ENCODE peak calls at places on chromosomes 7 and 10, in eight cellular contexts. X, O, Q, V, E, D, N and W are unnamed samples.

GRCh38 chr10:44689368-44689767 is 221.8 kb upstream of the TMEM72 start:
- DNase-seq in X (no peak), O (no peak), Q (no peak), V (no peak), E (no peak), D (peak), N (no peak), W (no peak)

GRCh38 chr7:134660961-134661376 is 14.3 kb downstream of the BPGM start:
- DNase-seq in X (no peak), O (no peak), Q (no peak), V (no peak), E (no peak), D (peak), N (no peak), W (no peak)

GRCh38 chr7:155706376-155706775 is 61.9 kb downstream of the RBM33 start:
- DNase-seq in X (no peak), O (no peak), Q (no peak), V (no peak), E (no peak), D (no peak), N (no peak), W (no peak)

GRCh38 chr10:89392974-89393373 is 551 bp downstream of the IFIT1 start:
- DNase-seq in X (no peak), O (peak), Q (no peak), V (no peak), E (no peak), D (peak), N (peak), W (no peak)

GRCh38 chr7:106421181-106421762 is 136.5 kb upstream of the NAMPT start:
- DNase-seq in X (no peak), O (peak), Q (no peak), V (no peak), E (no peak), D (peak), N (no peak), W (no peak)

GRCh38 chr10:63409465-63410027 is 56.2 kb downstream of the JMJD1C start:
- DNase-seq in X (no peak), O (no peak), Q (no peak), V (no peak), E (no peak), D (peak), N (no peak), W (no peak)

GRCh38 chr10:76422769-76423168 is 991.3 kb downstream of the LRMDA start:
- DNase-seq in X (no peak), O (no peak), Q (no peak), V (no peak), E (no peak), D (peak), N (no peak), W (no peak)

GRCh38 chr7:158824028-158824427 is 5.3 kb downstream of the ESYT2 start:
- DNase-seq in X (no peak), O (peak), Q (no peak), V (no peak), E (peak), D (no peak), N (no peak), W (peak)

GRCh38 chr10:83935337-83935736 is 204.0 kb upstream of the GHITM start:
- DNase-seq in X (no peak), O (no peak), Q (no peak), V (no peak), E (no peak), D (no peak), N (no peak), W (no peak)

GRCh38 chr7:12879139-12879538 is 191.7 kb downstream of the ARL4A start:
- DNase-seq in X (no peak), O (no peak), Q (no peak), V (no peak), E (no peak), D (no peak), N (no peak), W (no peak)

GRCh38 chr7:26399309-26399610 is 107.6 kb downstream of the SNX10 start:
- DNase-seq in X (no peak), O (no peak), Q (no peak), V (no peak), E (no peak), D (no peak), N (peak), W (no peak)

GRCh38 chr10:59804220-59804619 is 51.0 kb upstream of the MRLN start:
- DNase-seq in X (no peak), O (no peak), Q (no peak), V (no peak), E (no peak), D (no peak), N (no peak), W (no peak)

GRCh38 chr10:69123306-69123746 is 652 bp upstream of the VPS26A start:
- DNase-seq in X (peak), O (peak), Q (no peak), V (no peak), E (no peak), D (peak), N (peak), W (no peak)

GRCh38 chr10:73529089-73529832 is 33.4 kb upstream of the PPP3CB start:
- DNase-seq in X (peak), O (peak), Q (peak), V (peak), E (peak), D (peak), N (peak), W (peak)

GRCh38 chr7:31805209-31805818 is 118.3 kb downstream of the PPP1R17 start:
- DNase-seq in X (no peak), O (no peak), Q (no peak), V (no peak), E (no peak), D (no peak), N (no peak), W (no peak)

GRCh38 chr10:49598164-49598856 is 11.8 kb upstream of the SLC18A3 start:
- DNase-seq in X (no peak), O (no peak), Q (no peak), V (no peak), E (no peak), D (no peak), N (no peak), W (no peak)

DNA sequence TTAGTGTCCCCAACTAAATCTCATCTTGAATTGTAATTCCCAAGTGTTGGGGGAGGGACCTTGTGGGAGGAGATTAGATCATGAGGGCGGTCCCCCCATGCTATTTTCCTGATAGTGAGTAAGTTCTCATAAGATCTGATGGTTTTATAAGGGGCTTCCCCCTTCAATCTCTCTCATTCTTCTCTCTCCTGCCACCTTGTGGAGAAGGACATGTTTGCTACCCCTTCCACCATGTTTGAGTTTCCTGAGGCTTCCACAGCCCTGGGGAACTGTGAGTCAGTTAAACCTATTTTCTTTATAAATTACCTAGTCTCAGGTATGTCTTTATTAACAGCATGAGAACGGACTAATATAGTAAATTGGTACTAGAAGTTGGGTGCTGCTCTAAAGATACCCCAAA is 365.6 kb downstream of the ANKRD7 start:
- DNase-seq in X (peak), O (no peak), Q (no peak), V (no peak), E (no peak), D (no peak), N (no peak), W (no peak)
- TF ChIP-seq CTCF in X (peak), O (peak), Q (no peak), V (peak), E (peak), D (no peak), N (no peak), W (no peak)

DNA sequence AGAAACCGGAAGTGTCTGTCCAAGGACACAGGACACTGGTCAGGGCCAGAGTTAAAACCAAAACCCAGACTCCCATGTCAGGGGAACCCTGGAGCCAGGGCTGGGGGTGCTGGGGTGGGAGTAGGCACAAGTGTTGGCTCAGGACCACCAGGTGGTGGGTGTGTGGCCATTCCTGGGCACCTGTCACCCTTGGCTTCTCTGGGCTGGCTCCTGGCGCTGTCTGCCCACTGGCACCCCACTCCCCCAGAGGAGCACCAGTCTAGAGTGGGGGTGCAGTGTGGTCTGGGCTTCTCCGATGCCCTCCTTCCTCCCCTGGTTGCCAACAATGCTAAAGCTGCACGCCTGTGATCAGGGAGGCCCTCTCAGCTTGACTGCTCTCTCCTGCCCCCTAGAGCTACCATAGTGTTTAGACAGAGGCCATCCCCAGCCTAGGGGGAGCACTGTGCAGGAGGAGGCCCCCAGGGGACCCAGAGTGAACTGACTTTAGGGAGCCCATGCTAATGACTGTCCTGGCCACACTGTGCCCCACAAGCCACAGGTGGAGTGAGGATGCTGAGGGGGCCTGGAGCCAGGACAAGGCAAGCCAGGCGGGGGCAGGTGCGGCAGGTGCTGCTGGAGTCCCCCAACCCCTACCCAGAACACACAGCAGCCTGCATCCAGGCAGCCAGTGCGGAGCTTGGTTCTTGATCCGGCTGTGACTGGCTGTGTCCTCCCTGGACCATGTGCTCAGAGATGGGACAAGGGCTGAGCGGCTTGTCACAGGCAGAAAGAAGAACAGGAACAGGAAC is 11.0 kb downstream of the RASGEF1A start:
- DNase-seq in X (peak), O (no peak), Q (no peak), V (peak), E (peak), D (no peak), N (peak), W (peak)
- TF ChIP-seq CTCF in X (peak), O (peak), Q (peak), V (peak), E (peak), D (peak), N (peak), W (peak)

GRCh38 chr10:113780681-113781250 is 29.3 kb downstream of the PLEKHS1 start:
- DNase-seq in X (no peak), O (no peak), Q (no peak), V (no peak), E (no peak), D (no peak), N (no peak), W (no peak)
- TF ChIP-seq CTCF in X (peak), O (peak), Q (no peak), V (no peak), E (peak), D (no peak), N (no peak), W (no peak)

GRCh38 chr10:117698809-117699208 is 156.3 kb downstream of the EMX2 start:
- DNase-seq in X (no peak), O (no peak), Q (no peak), V (no peak), E (no peak), D (no peak), N (no peak), W (no peak)
- TF ChIP-seq CTCF in X (no peak), O (no peak), Q (no peak), V (no peak), E (no peak), D (no peak), N (no peak), W (no peak)

GRCh38 chr10:116654816-116655215 is 34.1 kb downstream of the PNLIPRP2 start:
- DNase-seq in X (no peak), O (no peak), Q (no peak), V (no peak), E (no peak), D (no peak), N (peak), W (no peak)
- TF ChIP-seq CTCF in X (peak), O (peak), Q (no peak), V (peak), E (peak), D (peak), N (no peak), W (no peak)